ENCODE peak calls at places on chromosomes 6 and 20, in eight cellular contexts. H is body of pancreas, R is transverse colon, T is heart left ventricle, V is pancreas, Y is tibial nerve, D is stomach, S is cardiac muscle cell. W is an unnamed sample.
A peak's percentile ranks its signal among the peaks of the same experiment; 100 is the strongest.

GRCh38 chr6:43935921-43936320 is 165.9 kb downstream of the VEGFA start:
- DNase-seq in V (no peak), H (no peak), T (no peak), D (no peak), S (no peak), Y (no peak), R (no peak), W (peak; percentile 42)

GRCh38 chr6:52834481-52834880 is 6.1 kb downstream of the GSTA5 start:
- DNase-seq in S (no peak), V (no peak), R (no peak), H (no peak), D (no peak), T (no peak), Y (no peak), W (no peak)

GRCh38 chr6:105669232-105669631 is 266.4 kb upstream of the PREP start:
- DNase-seq in Y (no peak), V (no peak), H (no peak), D (no peak), T (no peak), R (no peak), S (no peak), W (no peak)

GRCh38 chr6:52115891-52116604 is 28.6 kb upstream of the PKHD1 start:
- DNase-seq in Y (no peak), R (peak; percentile 56), D (no peak), T (no peak), H (no peak), V (no peak), S (no peak), W (no peak)

GRCh38 chr20:23446505-23446904 is 6.2 kb downstream of the CST11 start:
- DNase-seq in H (peak; percentile 63), Y (no peak), S (peak; percentile 64), V (peak; percentile 59), D (peak; percentile 69), T (peak; percentile 43), R (peak; percentile 66), W (no peak)

GRCh38 chr6:77178821-77179220 is 284.5 kb downstream of the HTR1B start:
- DNase-seq in R (no peak), T (no peak), Y (no peak), S (peak; percentile 52), H (no peak), V (no peak), D (no peak), W (no peak)

GRCh38 chr6:144007779-144008500 is at the start of gene PLAGL1:
- DNase-seq in D (peak; percentile 68), Y (peak; percentile 51), R (peak; percentile 69), S (peak; percentile 83), V (peak; percentile 75), H (peak; percentile 76), T (peak; percentile 74), W (peak; percentile 89)

GRCh38 chr6:156808287-156808686 is 31.1 kb downstream of the ARID1B start:
- DNase-seq in H (peak; percentile 56), T (no peak), R (no peak), S (peak; percentile 64), V (no peak), Y (no peak), D (no peak), W (no peak)

GRCh38 chr20:33685328-33686007 is 717 bp downstream of the E2F1 start:
- DNase-seq in V (no peak), S (no peak), H (no peak), T (no peak), R (peak; percentile 72), Y (no peak), D (no peak), W (no peak)

GRCh38 chr6:112831022-112831421 is 483.9 kb downstream of the RFPL4B start:
- DNase-seq in Y (no peak), S (no peak), D (no peak), R (no peak), V (no peak), T (no peak), H (no peak), W (no peak)

DNA sequence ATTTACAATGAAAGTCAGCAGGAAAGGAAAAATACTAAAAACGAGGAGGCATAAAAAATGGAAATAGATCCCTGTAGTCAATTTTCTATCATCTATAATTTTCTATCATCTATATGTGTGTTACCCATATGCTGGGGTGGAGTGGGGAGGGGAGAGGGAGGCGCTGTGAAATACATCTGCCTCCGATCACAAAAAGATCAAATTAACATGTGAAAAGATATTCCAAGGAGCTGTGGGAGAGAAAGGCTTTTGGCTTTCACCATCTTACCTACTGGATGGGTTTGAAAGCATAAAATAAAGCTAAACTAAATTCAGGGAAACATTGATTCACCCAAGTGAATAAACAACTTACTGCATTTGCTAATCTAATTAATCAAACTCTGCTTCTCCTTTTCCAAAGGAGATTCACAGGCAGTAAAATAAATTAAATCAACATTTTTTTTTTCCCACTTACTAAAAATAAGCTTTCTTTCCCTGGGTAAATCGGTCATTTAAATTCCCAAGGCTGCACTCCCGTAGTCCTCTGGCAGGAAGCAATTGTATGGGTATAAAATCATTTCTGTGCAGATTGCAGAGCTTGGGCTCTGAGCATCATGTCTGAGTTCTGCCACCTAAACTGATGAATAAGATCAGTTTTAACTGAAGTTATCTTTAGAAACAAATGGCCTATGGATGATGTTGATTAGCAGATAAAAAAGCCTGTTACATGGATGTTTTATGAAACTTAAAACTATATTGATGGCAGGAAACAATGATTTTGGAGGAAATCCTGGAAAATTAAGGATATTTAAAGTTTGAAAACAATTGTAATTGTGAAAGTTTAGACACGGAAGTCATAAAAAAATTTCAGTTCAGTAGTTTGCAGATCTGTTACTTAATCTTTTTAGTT is 147.9 kb downstream of the SOX4 start:
- DNase-seq in Y (no peak), V (no peak), S (no peak), H (no peak), D (no peak), T (no peak), R (no peak), W (no peak)
- H3K27ac ChIP-seq in Y (no peak overlapping the region), V (peak overlapping the region; percentile 57), S (no peak overlapping the region), H (no peak overlapping the region), D (no peak overlapping the region), T (peak overlapping the region; percentile 44), R (peak overlapping the region; percentile 36), W (no peak overlapping the region)

GRCh38 chr20:43670423-43670822 is 3.5 kb downstream of the MYBL2 start:
- DNase-seq in D (no peak), H (no peak), V (no peak), T (no peak), R (no peak), S (no peak), Y (no peak), W (no peak)

GRCh38 chr20:43667341-43668132 is 623 bp downstream of the MYBL2 start:
- DNase-seq in V (no peak), S (peak; percentile 13), R (no peak), T (no peak), D (no peak), Y (no peak), H (peak; percentile 12), W (no peak)

GRCh38 chr20:43665466-43666176 is 1.3 kb upstream of the MYBL2 start:
- DNase-seq in D (no peak), V (no peak), H (no peak), R (no peak), Y (no peak), T (no peak), S (no peak), W (no peak)

GRCh38 chr20:43666376-43667328 is at the start of gene MYBL2:
- DNase-seq in V (peak; percentile 70), D (peak; percentile 66), R (peak; percentile 67), T (peak; percentile 24), S (peak; percentile 64), H (peak; percentile 58), Y (no peak), W (no peak)

DNA sequence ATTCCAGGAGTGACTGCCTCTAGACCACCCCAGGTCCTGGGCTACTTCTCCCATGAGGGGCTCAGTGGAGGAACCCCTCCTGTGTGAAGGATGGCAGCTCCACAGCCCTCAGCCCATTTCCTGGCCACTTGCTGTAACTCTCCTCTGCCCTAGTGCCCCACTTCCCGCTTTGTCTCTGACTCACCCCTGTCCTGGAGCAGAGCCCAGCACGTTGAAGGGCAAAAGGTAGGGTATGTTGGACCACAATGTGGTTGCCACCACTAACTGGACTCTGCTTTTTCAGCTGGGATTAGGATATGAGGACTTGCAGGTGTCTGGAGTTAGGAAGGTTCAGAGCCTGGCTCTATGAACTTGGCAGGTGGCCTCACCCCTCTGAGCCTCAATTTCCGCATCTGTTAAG is 2.4 kb downstream of the MYBL2 start:
- DNase-seq in R (no peak), S (peak; percentile 39), V (no peak), D (peak; percentile 49), T (no peak), H (no peak), Y (no peak), W (no peak)
- H3K4me3 ChIP-seq in R (no peak overlapping the region), S (no peak overlapping the region), V (no peak overlapping the region), D (no peak overlapping the region), T (no peak overlapping the region), H (no peak overlapping the region), Y (no peak overlapping the region), W (no peak overlapping the region)

GRCh38 chr20:44581515-44581914 is 864 bp upstream of the PKIG start:
- DNase-seq in D (no peak), H (no peak), Y (no peak), V (no peak), R (no peak), S (no peak), T (no peak), W (no peak)

GRCh38 chr20:44584103-44584690 is 1.8 kb downstream of the PKIG start:
- DNase-seq in H (no peak), Y (no peak), T (no peak), D (no peak), R (no peak), S (no peak), V (no peak), W (no peak)

GRCh38 chr20:44580581-44581268 is 1.7 kb upstream of the PKIG start:
- DNase-seq in H (no peak), R (no peak), V (no peak), T (no peak), Y (no peak), S (no peak), D (no peak), W (no peak)

GRCh38 chr20:44583179-44583578 is 800 bp downstream of the PKIG start:
- DNase-seq in Y (no peak), R (no peak), H (no peak), S (no peak), D (no peak), T (no peak), V (no peak), W (no peak)

DNA sequence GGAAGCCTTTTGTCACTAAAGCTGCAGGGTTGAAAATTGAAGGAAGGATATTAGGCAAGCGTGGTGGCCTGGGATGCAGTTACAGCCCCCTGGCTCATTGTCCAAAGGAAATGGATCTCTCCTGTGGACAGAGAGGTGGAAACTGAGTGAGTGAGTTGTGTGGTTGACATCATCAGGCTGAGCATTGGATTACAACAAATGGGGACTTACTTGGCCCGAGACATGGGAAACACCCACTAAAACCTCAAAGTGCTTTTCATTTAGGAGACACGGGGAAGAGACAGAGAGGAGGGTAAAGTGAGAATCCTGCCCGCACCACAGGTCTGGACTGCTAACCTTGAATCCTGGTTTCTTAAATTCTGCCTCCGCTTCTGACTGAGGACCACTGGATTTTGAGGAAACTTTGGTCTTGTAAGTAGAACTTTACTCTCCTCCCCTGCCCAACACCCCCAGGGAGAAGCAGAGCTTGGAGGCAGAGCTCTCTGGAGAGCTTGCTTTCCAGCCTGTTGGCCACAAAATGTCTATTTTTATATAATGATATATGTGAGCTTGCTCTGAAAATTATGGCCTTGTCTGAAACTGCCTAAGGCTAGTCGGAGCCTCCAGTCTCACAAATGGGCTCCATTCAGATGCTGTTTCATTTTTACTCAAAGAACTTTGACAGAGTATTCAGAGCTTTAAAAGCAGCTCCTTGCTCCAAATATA is at the start of gene PKIG:
- DNase-seq in T (peak; percentile 74), R (no peak), V (no peak), D (no peak), H (no peak), S (peak; percentile 87), Y (no peak), W (no peak)
- H3K27ac ChIP-seq in T (peak within 1 kb of the TSS; percentile 92), R (peak within 1 kb of the TSS; percentile 86), V (peak within 1 kb of the TSS; percentile 16), D (peak within 1 kb of the TSS; percentile 74), H (no peak within 1 kb of the TSS), S (no peak within 1 kb of the TSS), Y (peak within 1 kb of the TSS; percentile 77), W (peak within 1 kb of the TSS; percentile 79)

GRCh38 chr6:7727951-7728854 is 2.3 kb downstream of the BMP6 start:
- DNase-seq in R (peak; percentile 38), V (peak; percentile 12), S (peak; percentile 37), Y (no peak), D (no peak), H (peak; percentile 40), T (peak; percentile 31), W (peak; percentile 73)
- H3K4me3 ChIP-seq in R (peak overlapping the region; percentile 71), V (no peak overlapping the region), S (peak overlapping the region; percentile 40), Y (peak overlapping the region; percentile 28), D (peak overlapping the region; percentile 75), H (no peak overlapping the region), T (peak overlapping the region; percentile 67), W (peak overlapping the region; percentile 66)

W was measured in tibial artery.